ENCODE peak calls at places on chromosomes 16 and 17, in six cellular contexts. X is suprapubic skin; Y is CD8-positive, alpha-beta T cell; G is fibroblast of lung; Z is neuronal stem cell; W is heart right ventricle. R is an unnamed sample. For H3K4me1, the result is how much of the 10 kb centered on the place peaks cover.

GRCh38 chr17:36933174-36934143 is 3.8 kb upstream of the LHX1 start:
- DNase-seq in X (no peak), Y (no peak), G (no peak), Z (no peak), W (no peak), R (no peak)

GRCh38 chr17:56891751-56892150 is 22.1 kb downstream of the TRIM25 start:
- DNase-seq in X (no peak), Y (peak), G (no peak), Z (no peak), W (no peak), R (peak)

GRCh38 chr17:31780436-31780835 is 78.6 kb downstream of the COPRS start:
- DNase-seq in X (no peak), Y (no peak), G (no peak), Z (no peak), W (no peak), R (no peak)

GRCh38 chr16:4538067-4538385 is 547 bp downstream of the CDIP1 start:
- DNase-seq in X (no peak), Y (no peak), G (no peak), Z (no peak), W (no peak), R (no peak)

GRCh38 chr17:47850692-47851573 is at the start of gene SP6:
- DNase-seq in X (no peak), Y (peak), G (peak), Z (peak), W (peak), R (peak)

GRCh38 chr16:91484-91883 is 13.5 kb downstream of the MPG start:
- DNase-seq in X (no peak), Y (no peak), G (peak), Z (no peak), W (peak), R (no peak)

GRCh38 chr16:1494129-1494640 is 1.0 kb downstream of the TELO2 start:
- DNase-seq in X (peak), Y (no peak), G (peak), Z (no peak), W (peak), R (peak)

GRCh38 chr16:8519179-8519578 is 71.1 kb downstream of the TMEM114 start:
- DNase-seq in X (no peak), Y (no peak), G (no peak), Z (no peak), W (no peak), R (no peak)

GRCh38 chr17:5672141-5672540 is 87.8 kb upstream of the NLRP1 start:
- DNase-seq in X (no peak), Y (no peak), G (no peak), Z (no peak), W (no peak), R (no peak)

GRCh38 chr16:57060323-57061083 is 31.9 kb upstream of the CPNE2 start:
- DNase-seq in X (no peak), Y (no peak), G (no peak), Z (no peak), W (no peak), R (no peak)

GRCh38 chr16:20259549-20259948 is 67.8 kb downstream of the GP2 start:
- DNase-seq in X (no peak), Y (no peak), G (no peak), Z (no peak), W (no peak), R (no peak)

GRCh38 chr16:32116080-32116479 is 137.0 kb upstream of the TP53TG3D start:
- DNase-seq in X (no peak), Y (no peak), G (no peak), Z (no peak), W (no peak), R (peak)

GRCh38 chr16:12141073-12141472 is 164.5 kb downstream of the SNX29 start:
- DNase-seq in X (no peak), Y (no peak), G (no peak), Z (no peak), W (no peak), R (no peak)

GRCh38 chr17:32152130-32152529 is 9.8 kb downstream of the RHOT1 start:
- DNase-seq in X (no peak), Y (no peak), G (no peak), Z (no peak), W (no peak), R (no peak)

GRCh38 chr17:15909481-15909991 is 35.4 kb upstream of the ADORA2B start:
- DNase-seq in X (no peak), Y (no peak), G (no peak), Z (no peak), W (peak), R (no peak)

GRCh38 chr17:19461681-19462080 is 50.6 kb downstream of the RNF112 start:
- DNase-seq in X (no peak), Y (no peak), G (no peak), Z (no peak), W (no peak), R (no peak)

GRCh38 chr17:31595076-31595475 is 203.6 kb downstream of the RAB11FIP4 start:
- DNase-seq in X (no peak), Y (no peak), G (no peak), Z (no peak), W (no peak), R (no peak)

GRCh38 chr16:79609861-79610260 is 9.3 kb upstream of the MAF start:
- DNase-seq in X (no peak), Y (no peak), G (no peak), Z (no peak), W (no peak), R (no peak)

GRCh38 chr17:29722411-29723198 is 99.9 kb upstream of the CORO6 start:
- DNase-seq in X (no peak), Y (peak), G (peak), Z (no peak), W (peak), R (no peak)

GRCh38 chr16:74695450-74696422 is 4.9 kb downstream of the MLKL start:
- DNase-seq in X (peak), Y (peak), G (peak), Z (peak), W (peak), R (peak)

GRCh38 chr16:782766-783403 is 5.3 kb downstream of the RPUSD1 start:
- DNase-seq in X (no peak), Y (no peak), G (no peak), Z (no peak), W (no peak), R (no peak)

GRCh38 chr17:80125656-80126448 is 21.1 kb downstream of the EIF4A3 start:
- DNase-seq in X (no peak), Y (no peak), G (peak), Z (no peak), W (no peak), R (no peak)

GRCh38 chr16:9176547-9177418 is 85.3 kb downstream of the HAPSTR1 start:
- DNase-seq in X (no peak), Y (no peak), G (no peak), Z (no peak), W (no peak), R (no peak)

GRCh38 chr17:37714897-37715296 is 30.0 kb downstream of the HNF1B start:
- DNase-seq in X (no peak), Y (no peak), G (no peak), Z (no peak), W (no peak), R (no peak)

GRCh38 chr17:38451840-38452529 is 23.7 kb downstream of the ARHGAP23 start:
- DNase-seq in X (no peak), Y (no peak), G (peak), Z (no peak), W (peak), R (peak)

GRCh38 chr16:31055613-31056012 is 18.4 kb downstream of the ZNF668 start:
- DNase-seq in X (no peak), Y (no peak), G (no peak), Z (no peak), W (no peak), R (no peak)

GRCh38 chr17:69539781-69540319 is 125.4 kb downstream of the MAP2K6 start:
- DNase-seq in X (no peak), Y (no peak), G (peak), Z (no peak), W (no peak), R (no peak)

GRCh38 chr16:75273054-75273925 is 21.9 kb upstream of the BCAR1 start:
- DNase-seq in X (no peak), Y (no peak), G (peak), Z (no peak), W (no peak), R (no peak)

GRCh38 chr17:70434536-70435490 is 265.5 kb downstream of the KCNJ2 start:
- DNase-seq in X (no peak), Y (no peak), G (no peak), Z (no peak), W (no peak), R (no peak)

GRCh38 chr17:45719335-45720071 is 64.6 kb upstream of the CRHR1 start:
- DNase-seq in X (no peak), Y (no peak), G (peak), Z (no peak), W (no peak), R (no peak)

GRCh38 chr16:80466024-80466986 is 74.5 kb upstream of the DYNLRB2 start:
- DNase-seq in X (peak), Y (peak), G (peak), Z (peak), W (peak), R (peak)

GRCh38 chr17:48095611-48096010 is 5.7 kb downstream of the CBX1 start:
- DNase-seq in X (no peak), Y (no peak), G (no peak), Z (no peak), W (no peak), R (no peak)

GRCh38 chr17:334974-335481 is 17.6 kb downstream of the RPH3AL start:
- DNase-seq in X (peak), Y (no peak), G (no peak), Z (no peak), W (no peak), R (no peak)

GRCh38 chr17:44928950-44929720 is 13.8 kb upstream of the GFAP start:
- DNase-seq in X (no peak), Y (no peak), G (no peak), Z (no peak), W (no peak), R (no peak)

GRCh38 chr17:39868554-39868942 is 546 bp downstream of the ZPBP2 start:
- DNase-seq in X (no peak), Y (no peak), G (no peak), Z (no peak), W (no peak), R (no peak)

GRCh38 chr17:71496552-71496951 is 624.3 kb upstream of the SOX9 start:
- DNase-seq in X (no peak), Y (no peak), G (no peak), Z (no peak), W (no peak), R (no peak)

DNA sequence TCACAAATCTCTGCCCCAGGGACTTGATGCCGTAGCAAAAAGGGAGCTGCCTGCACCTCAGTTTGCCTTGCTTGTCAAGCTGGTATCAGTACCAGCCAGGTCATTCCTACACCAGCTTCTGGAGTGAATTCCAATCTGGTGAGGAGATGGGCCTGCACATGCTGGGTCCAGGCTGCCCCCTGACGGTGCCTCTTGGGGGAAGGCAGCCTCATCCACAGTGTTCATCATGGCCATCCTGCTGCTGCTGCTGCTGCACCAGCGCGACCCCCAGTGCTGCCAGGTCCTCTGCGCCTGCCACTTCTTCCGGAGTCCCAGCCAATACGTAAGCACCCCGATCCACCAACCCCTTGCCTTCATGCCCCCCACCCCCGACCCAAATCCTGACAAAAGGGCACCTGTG is 8.3 kb downstream of the MRPL27 start:
- DNase-seq in X (peak), Y (no peak), G (no peak), Z (no peak), W (no peak), R (no peak)
- H3K27ac ChIP-seq in X (no peak), Y (no peak), G (no peak), Z (no peak), W (no peak), R (no peak)

GRCh38 chr16:89410322-89410721 is 80.0 kb downstream of the ANKRD11 start:
- DNase-seq in X (no peak), Y (no peak), G (no peak), Z (no peak), W (no peak), R (no peak)
- H3K4me1 ChIP-seq in X (half or more), Y (half or more), G (under half), Z (under half), W (half or more), R (half or more)

DNA sequence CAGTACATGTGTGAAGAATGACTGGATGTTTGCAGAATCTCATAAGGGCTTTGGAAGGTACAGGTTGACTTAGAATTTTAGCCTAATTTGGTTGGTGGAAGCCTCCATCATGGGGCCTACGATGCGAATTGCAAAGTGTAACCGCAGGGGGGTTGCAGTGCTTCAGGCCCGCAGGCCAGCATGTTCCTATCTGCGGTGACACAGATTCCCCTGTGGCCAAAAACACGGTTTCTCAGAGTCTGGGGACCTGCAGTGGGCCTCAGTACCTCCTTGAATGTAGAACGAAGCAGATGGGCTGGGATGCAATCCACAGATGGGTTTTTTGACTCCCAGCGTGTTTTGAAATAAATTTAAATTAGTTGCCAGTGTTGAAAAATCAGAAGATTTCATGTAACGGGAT is 34.7 kb downstream of the KIAA0513 start:
- DNase-seq in X (no peak), Y (no peak), G (no peak), Z (no peak), W (no peak), R (peak)
- H3K4me3 ChIP-seq in X (no peak), Y (no peak), G (no peak), Z (no peak), W (no peak), R (no peak)

GRCh38 chr16:67649494-67649931 is 4.6 kb downstream of the CARMIL2 start:
- DNase-seq in X (peak), Y (no peak), G (no peak), Z (peak), W (no peak), R (no peak)
- H3K27ac ChIP-seq in X (no peak), Y (no peak), G (no peak), Z (peak), W (no peak), R (no peak)

DNA sequence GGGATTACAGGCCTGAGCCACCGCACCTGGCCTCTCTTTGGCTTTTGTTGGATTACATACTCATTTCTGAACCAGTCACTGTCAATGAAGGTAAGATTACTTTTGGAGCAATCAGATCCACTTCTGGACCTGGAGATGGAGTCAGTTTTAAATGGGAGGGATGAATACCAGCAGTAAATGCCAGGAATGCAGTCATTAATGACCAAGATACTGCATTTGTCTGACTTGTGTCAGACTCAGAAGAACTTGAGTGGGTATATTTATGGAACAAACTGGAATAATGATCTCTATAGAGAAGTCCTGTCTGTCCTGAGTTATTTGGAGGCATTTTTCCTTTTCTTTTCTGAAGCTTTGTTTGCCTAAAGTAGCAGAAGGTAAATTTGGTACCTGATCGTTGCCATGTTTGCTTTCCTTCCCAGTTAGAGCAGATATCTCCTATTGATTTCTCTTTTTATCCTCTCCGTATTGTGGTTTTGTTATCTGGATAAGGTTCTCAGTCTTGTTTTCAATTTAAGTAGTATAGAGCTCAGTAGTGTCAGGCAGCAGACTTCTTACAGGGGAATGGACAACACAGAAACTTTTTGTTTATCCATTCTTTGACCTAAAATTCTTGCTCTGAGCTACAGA is 10.7 kb downstream of the NLK start:
- DNase-seq in X (no peak), Y (no peak), G (no peak), Z (no peak), W (no peak), R (no peak)
- H3K4me1 ChIP-seq in X (under half), Y (under half), G (under half), Z (under half), W (under half), R (under half)

DNA sequence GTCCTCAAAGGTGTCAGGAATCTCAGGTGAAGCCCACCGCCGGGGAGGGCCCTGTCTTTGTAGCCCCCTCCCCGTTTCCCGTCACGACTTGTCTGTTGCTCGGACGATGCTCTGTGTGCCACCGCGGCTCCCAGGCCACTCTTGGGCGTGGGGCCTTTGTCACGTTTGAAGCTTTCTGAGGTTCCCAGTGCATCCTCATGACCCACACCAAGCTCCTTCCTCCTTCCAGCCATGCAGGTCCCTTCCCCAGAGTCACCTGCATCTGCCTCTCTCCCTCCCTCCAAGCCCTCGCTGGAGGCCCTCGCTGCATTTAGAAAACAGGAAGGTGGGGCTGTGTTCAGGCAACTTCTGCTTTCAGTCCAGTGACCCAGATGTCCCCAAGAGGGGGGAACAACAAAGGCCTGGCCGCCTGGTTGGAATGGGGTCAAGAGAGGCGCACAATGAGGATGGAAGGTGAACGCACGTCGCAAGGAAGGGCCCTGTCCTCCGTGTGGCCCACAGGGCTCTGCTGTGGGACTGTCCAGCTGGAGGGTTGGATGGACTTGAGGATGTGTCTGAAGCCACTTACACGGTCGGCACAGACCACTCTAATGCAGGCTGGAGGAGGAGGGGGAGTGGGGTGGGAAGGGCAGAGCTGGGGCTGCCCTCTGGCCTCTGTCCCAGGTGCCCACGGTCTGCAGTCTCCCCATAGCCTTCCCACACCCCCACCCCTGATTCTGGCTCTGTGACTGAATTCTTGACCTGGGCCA is 59.8 kb downstream of the OR1D5 start:
- DNase-seq in X (no peak), Y (no peak), G (no peak), Z (no peak), W (peak), R (peak)
- H3K4me3 ChIP-seq in X (peak), Y (peak), G (no peak), Z (no peak), W (no peak), R (no peak)

GRCh38 chr17:61427567-61427966 is 24.7 kb upstream of the TBX4 start:
- DNase-seq in X (no peak), Y (no peak), G (no peak), Z (no peak), W (no peak), R (no peak)
- H3K27ac ChIP-seq in X (no peak), Y (no peak), G (no peak), Z (no peak), W (no peak), R (no peak)